ENCODE peak calls at places on chromosome 13, in five cellular contexts. O is IMR-90, Q is uterus, R is PC-9, D is tibial nerve. K is an unnamed sample. For H3K4me1, the result is how much of the 10 kb centered on the place peaks cover.

GRCh38 chr13:80361883-80362327 is 21.0 kb upstream of the SPRY2 start:
- DNase-seq in O (no peak), Q (no peak), R (no peak), D (no peak), K (no peak)

GRCh38 chr13:52784591-52785340 is 45.1 kb upstream of the CNMD start:
- DNase-seq in O (no peak), Q (no peak), R (no peak), D (no peak), K (no peak)

GRCh38 chr13:49620170-49620621 is 8.1 kb upstream of the ARL11 start:
- DNase-seq in O (no peak), Q (no peak), R (no peak), D (no peak), K (no peak)

GRCh38 chr13:59112375-59112774 is 1051.4 kb downstream of the DIAPH3 start:
- DNase-seq in O (peak), Q (no peak), R (no peak), D (no peak), K (peak)

GRCh38 chr13:90105881-90106496 is 1241.5 kb upstream of the MIR17HG start:
- DNase-seq in O (no peak), Q (no peak), R (no peak), D (no peak), K (no peak)

GRCh38 chr13:43785681-43786471 is 896 bp downstream of the ENOX1 start:
- DNase-seq in O (peak), Q (peak), R (peak), D (peak), K (peak)

GRCh38 chr13:80314711-80315505 is 26.0 kb downstream of the SPRY2 start:
- DNase-seq in O (no peak), Q (no peak), R (no peak), D (no peak), K (no peak)

GRCh38 chr13:113820813-113821651 is 42.8 kb downstream of the GAS6 start:
- DNase-seq in O (peak), Q (peak), R (peak), D (peak), K (peak)

GRCh38 chr13:29925457-29925856 is 75.0 kb upstream of the UBL3 start:
- DNase-seq in O (peak), Q (peak), R (peak), D (peak), K (peak)

GRCh38 chr13:26050568-26051230 is 1.1 kb downstream of the SHISA2 start:
- DNase-seq in O (no peak), Q (no peak), R (no peak), D (no peak), K (no peak)

GRCh38 chr13:26051231-26052135 is at the start of gene SHISA2:
- DNase-seq in O (peak), Q (no peak), R (no peak), D (no peak), K (no peak)

GRCh38 chr13:26052136-26052736 is 420 bp upstream of the SHISA2 start:
- DNase-seq in O (no peak), Q (no peak), R (no peak), D (no peak), K (no peak)

GRCh38 chr13:26048745-26049144 is 3.1 kb downstream of the SHISA2 start:
- DNase-seq in O (no peak), Q (no peak), R (no peak), D (no peak), K (no peak)

GRCh38 chr13:26053418-26053980 is 1.7 kb upstream of the SHISA2 start:
- DNase-seq in O (no peak), Q (no peak), R (no peak), D (no peak), K (no peak)
- H3K4me1 ChIP-seq in O (under half), Q (under half), R (under half), D (under half), K (under half)

DNA sequence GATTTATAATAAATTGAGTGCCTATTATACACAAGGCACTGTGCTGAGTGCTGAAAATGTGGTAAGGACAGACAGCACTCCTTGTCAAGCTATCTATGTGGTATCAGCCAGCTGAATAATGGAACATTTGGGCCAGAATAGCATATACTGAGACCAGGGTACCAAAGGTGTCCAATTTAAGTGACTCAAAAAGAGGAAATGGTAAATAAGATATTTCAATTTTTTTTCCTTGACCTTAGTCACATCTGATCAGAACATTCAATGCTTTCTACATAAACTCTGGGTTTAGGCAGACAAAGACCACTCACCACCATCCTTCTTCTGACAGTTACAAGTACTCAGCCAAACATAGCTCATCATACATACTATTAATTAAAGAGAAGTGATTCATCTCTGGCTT is 43.2 kb downstream of the RCBTB2 start:
- DNase-seq in O (no peak), Q (no peak), R (no peak), D (no peak), K (no peak)
- H3K27ac ChIP-seq in O (no peak), Q (no peak), R (no peak), D (no peak), K (no peak)

DNA sequence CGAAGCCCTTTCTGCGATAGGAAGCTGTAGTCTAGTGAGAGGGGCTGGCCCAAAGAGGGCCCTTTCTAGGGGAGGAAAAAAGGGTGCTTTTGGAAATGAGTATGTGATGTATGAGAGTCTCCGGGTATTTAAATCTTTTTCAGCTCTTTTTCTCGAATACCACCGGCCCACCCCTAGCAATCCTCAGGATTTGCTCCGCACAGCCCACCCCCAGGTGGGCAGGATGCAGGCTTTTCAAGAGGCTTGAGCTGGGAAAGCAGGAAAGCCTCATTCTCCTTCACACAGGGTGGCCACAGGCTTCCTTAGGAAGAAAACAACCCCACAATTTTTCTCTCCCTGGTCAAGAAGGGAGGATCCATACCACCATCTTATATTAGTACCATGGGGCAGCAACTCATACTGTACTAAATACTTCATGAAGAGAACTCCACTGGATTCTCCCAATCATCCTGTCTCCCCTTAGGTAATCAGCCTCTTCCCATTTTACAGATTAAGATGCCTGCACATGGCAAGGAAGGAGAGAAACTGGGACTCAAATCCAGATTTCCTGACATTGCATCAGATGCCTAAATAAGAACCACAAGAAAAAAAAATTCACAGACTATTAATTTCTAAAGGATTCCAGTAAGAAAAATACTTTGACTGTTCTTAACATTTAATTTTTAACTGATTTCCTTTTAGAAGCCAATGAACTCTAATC is 84.4 kb downstream of the STK24 start:
- DNase-seq in O (peak), Q (no peak), R (no peak), D (no peak), K (no peak)
- H3K4me1 ChIP-seq in O (under half), Q (under half), R (under half), D (under half), K (under half)

GRCh38 chr13:20129076-20129475 is 31.8 kb downstream of the GJA3 start:
- DNase-seq in O (no peak), Q (no peak), R (no peak), D (no peak), K (no peak)
- H3K27ac ChIP-seq in O (no peak), Q (no peak), R (no peak), D (no peak), K (no peak)

GRCh38 chr13:32038353-32038752 is 6.8 kb downstream of the FRY start:
- DNase-seq in O (no peak), Q (no peak), R (no peak), D (no peak), K (no peak)
- H3K4me1 ChIP-seq in O (under half), Q (under half), R (under half), D (under half), K (under half)

GRCh38 chr13:33723772-33724435 is 94.0 kb upstream of the RFC3 start:
- DNase-seq in O (peak), Q (peak), R (peak), D (peak), K (peak)

GRCh38 chr13:33723365-33723764 is 94.6 kb upstream of the RFC3 start:
- DNase-seq in O (no peak), Q (no peak), R (no peak), D (no peak), K (no peak)

GRCh38 chr13:33722216-33722900 is 95.6 kb upstream of the RFC3 start:
- DNase-seq in O (peak), Q (no peak), R (no peak), D (no peak), K (no peak)

GRCh38 chr13:33725340-33725739 is 92.6 kb upstream of the RFC3 start:
- DNase-seq in O (no peak), Q (no peak), R (no peak), D (no peak), K (no peak)

DNA sequence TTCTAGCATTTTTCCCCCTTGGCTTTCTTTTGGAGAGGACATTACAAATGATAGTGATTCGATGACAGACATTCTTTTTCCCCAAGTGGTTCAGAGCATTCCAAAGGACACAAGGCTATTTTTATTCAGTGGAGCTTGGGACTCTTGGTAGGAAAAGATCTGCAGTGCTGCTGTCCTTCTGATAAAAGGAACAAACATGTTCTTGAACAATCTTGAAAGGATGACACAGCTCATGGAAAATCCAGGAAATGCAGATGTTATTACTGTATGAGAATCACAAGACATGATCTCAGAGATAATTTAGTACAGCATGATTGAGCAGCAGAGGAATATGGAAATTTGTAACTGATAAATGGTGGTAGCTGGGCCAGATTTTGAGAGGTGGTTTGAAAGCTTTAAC is 96.2 kb upstream of the RFC3 start:
- DNase-seq in O (peak), Q (no peak), R (no peak), D (no peak), K (no peak)
- H3K27ac ChIP-seq in O (no peak), Q (peak), R (no peak), D (peak), K (peak)